ENCODE peak calls at places on chromosome X, in eight cellular contexts. Z is AG04450, P is fibroblast of lung, H is kidney, Q is SK-N-SH, V is heart left ventricle, S is neural progenitor cell, R is thyroid gland. U is an unnamed sample.
A peak's percentile ranks its signal among the peaks of the same experiment; 100 is the strongest.

GRCh38 chrX:19879742-19880378 is 7.5 kb downstream of the SH3KBP1 start:
- DNase-seq in Z (no peak), P (no peak), H (no peak), Q (no peak), V (no peak), S (no peak), R (no peak), U (no peak)

GRCh38 chrX:30975467-30975866 is 86.4 kb upstream of the TAB3 start:
- DNase-seq in Z (no peak), P (no peak), H (no peak), Q (no peak), V (no peak), S (no peak), R (no peak), U (no peak)

GRCh38 chrX:110402091-110402854 is 43.6 kb downstream of the RTL9 start:
- DNase-seq in Z (no peak), P (peak; percentile 69), H (no peak), Q (no peak), V (peak; percentile 22), S (no peak), R (no peak), U (no peak)

GRCh38 chrX:153925739-153926593 is at the start of gene ARHGAP4:
- DNase-seq in Z (no peak), P (no peak), H (peak; percentile 82), Q (no peak), V (no peak), S (peak; percentile 28), R (no peak), U (no peak)

GRCh38 chrX:115393271-115393670 is 103.8 kb downstream of the LUZP4 start:
- DNase-seq in Z (no peak), P (peak; percentile 21), H (no peak), Q (no peak), V (no peak), S (no peak), R (no peak), U (no peak)

GRCh38 chrX:129013574-129013973 is 509.7 kb downstream of the SMARCA1 start:
- DNase-seq in Z (no peak), P (no peak), H (no peak), Q (no peak), V (no peak), S (peak; percentile 24), R (no peak), U (no peak)

GRCh38 chrX:153966841-153967535 is 4.6 kb downstream of the HCFC1 start:
- DNase-seq in Z (no peak), P (no peak), H (peak; percentile 68), Q (no peak), V (no peak), S (no peak), R (no peak), U (no peak)

GRCh38 chrX:10014462-10015373 is 47.6 kb downstream of the CLDN34 start:
- DNase-seq in Z (peak; percentile 67), P (peak; percentile 90), H (peak; percentile 96), Q (peak; percentile 92), V (peak; percentile 91), S (peak; percentile 87), R (peak; percentile 88), U (peak; percentile 89)

GRCh38 chrX:39414290-39414847 is 613.1 kb downstream of the MID1IP1 start:
- DNase-seq in Z (no peak), P (no peak), H (no peak), Q (no peak), V (no peak), S (no peak), R (no peak), U (no peak)

GRCh38 chrX:133939655-133940054 is 45.7 kb downstream of the GPC3 start:
- DNase-seq in Z (no peak), P (no peak), H (no peak), Q (peak; percentile 4), V (no peak), S (no peak), R (no peak), U (no peak)

GRCh38 chrX:136259543-136259942 is 8.3 kb upstream of the MAP7D3 start:
- DNase-seq in Z (no peak), P (peak; percentile 54), H (no peak), Q (no peak), V (no peak), S (no peak), R (no peak), U (no peak)

GRCh38 chrX:41684940-41685339 is 3.8 kb upstream of the GPR34 start:
- DNase-seq in Z (no peak), P (no peak), H (no peak), Q (no peak), V (no peak), S (no peak), R (no peak), U (no peak)

GRCh38 chrX:58025979-58026378 is 115.7 kb upstream of the ZXDA start:
- DNase-seq in Z (no peak), P (peak; percentile 1), H (no peak), Q (peak; percentile 20), V (peak; percentile 15), S (peak; percentile 9), R (peak; percentile 3), U (no peak)

GRCh38 chrX:78747471-78747870 is at the start of gene LPAR4:
- DNase-seq in Z (no peak), P (peak; percentile 18), H (no peak), Q (no peak), V (no peak), S (peak; percentile 88), R (no peak), U (no peak)
- H3K27ac ChIP-seq in Z (no peak within 1 kb of the TSS), P (no peak within 1 kb of the TSS), H (no peak within 1 kb of the TSS), Q (no peak within 1 kb of the TSS), V (no peak within 1 kb of the TSS), S (peak within 1 kb of the TSS; percentile 87), R (no peak within 1 kb of the TSS), U (no peak within 1 kb of the TSS)

DNA sequence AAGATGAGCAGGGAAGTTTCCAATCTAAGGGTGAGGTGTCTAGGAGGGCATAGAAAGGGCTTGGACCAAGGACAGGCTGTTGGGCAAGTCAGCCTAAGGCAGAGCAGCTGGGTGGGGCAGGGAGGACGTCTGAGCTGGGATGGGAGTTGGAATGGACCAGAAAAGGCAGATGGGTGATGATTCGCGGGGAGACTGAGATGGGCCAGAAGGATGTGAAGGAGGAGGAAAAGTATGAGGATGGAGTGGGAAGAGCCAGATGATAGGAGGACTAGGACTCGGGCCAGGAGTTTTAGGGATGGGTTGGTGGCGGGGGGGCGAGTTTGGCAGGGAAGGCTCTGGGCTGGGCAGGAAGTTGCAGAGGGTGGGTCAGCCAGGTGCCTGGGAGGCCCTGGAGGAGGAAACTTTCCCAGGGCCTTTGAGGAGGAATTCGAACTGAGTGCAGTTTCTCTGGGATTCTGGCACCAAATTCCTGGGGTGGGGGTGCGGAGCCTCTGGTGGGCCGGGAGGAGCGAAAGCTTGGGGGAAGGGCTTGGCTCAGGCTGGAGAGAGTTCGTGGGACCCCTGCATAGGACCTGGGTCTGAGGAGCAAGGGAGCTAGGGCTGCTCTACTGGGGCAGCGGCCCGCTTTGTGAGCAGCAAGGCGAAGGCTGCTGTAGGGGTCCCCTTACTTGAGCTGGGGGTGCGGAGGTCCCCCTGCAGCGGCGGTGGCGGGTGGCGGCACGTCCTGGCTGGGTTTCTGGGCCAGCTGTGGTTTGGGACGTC is 8.7 kb upstream of the TIMP1 start:
- DNase-seq in Z (no peak), P (peak; percentile 69), H (peak; percentile 77), Q (no peak), V (peak; percentile 71), S (peak; percentile 84), R (no peak), U (no peak)
- H3K4me3 ChIP-seq in Z (peak overlapping the region; percentile 7), P (no peak overlapping the region), H (no peak overlapping the region), Q (no peak overlapping the region), V (peak overlapping the region; percentile 51), S (peak overlapping the region; percentile 50), R (no peak overlapping the region), U (peak overlapping the region; percentile 67)

GRCh38 chrX:13067842-13068241 is 23.4 kb upstream of the FAM9C start:
- DNase-seq in Z (no peak), P (no peak), H (no peak), Q (no peak), V (no peak), S (no peak), R (no peak), U (no peak)

GRCh38 chrX:13064599-13065143 is 20.3 kb upstream of the FAM9C start:
- DNase-seq in Z (no peak), P (peak; percentile 93), H (no peak), Q (no peak), V (no peak), S (no peak), R (no peak), U (no peak)

GRCh38 chrX:13069771-13070410 is 25.5 kb upstream of the FAM9C start:
- DNase-seq in Z (no peak), P (peak; percentile 56), H (no peak), Q (no peak), V (no peak), S (no peak), R (no peak), U (no peak)

GRCh38 chrX:13068651-13069050 is 24.2 kb upstream of the FAM9C start:
- DNase-seq in Z (no peak), P (no peak), H (no peak), Q (no peak), V (no peak), S (no peak), R (no peak), U (no peak)

GRCh38 chrX:13066391-13066790 is 22.0 kb upstream of the FAM9C start:
- DNase-seq in Z (no peak), P (no peak), H (no peak), Q (no peak), V (no peak), S (no peak), R (no peak), U (no peak)
- H3K27ac ChIP-seq in Z (no peak overlapping the region), P (no peak overlapping the region), H (no peak overlapping the region), Q (no peak overlapping the region), V (no peak overlapping the region), S (no peak overlapping the region), R (no peak overlapping the region), U (no peak overlapping the region)

GRCh38 chrX:37786666-37787337 is 6.9 kb downstream of the CYBB start:
- DNase-seq in Z (no peak), P (no peak), H (no peak), Q (no peak), V (no peak), S (no peak), R (no peak), U (no peak)

GRCh38 chrX:37781808-37782207 is 1.9 kb downstream of the CYBB start:
- DNase-seq in Z (no peak), P (no peak), H (no peak), Q (no peak), V (no peak), S (no peak), R (no peak), U (no peak)

GRCh38 chrX:37787353-37787869 is 7.6 kb downstream of the CYBB start:
- DNase-seq in Z (no peak), P (no peak), H (no peak), Q (no peak), V (no peak), S (no peak), R (no peak), U (no peak)

GRCh38 chrX:37783284-37783683 is 3.4 kb downstream of the CYBB start:
- DNase-seq in Z (no peak), P (no peak), H (no peak), Q (no peak), V (no peak), S (no peak), R (no peak), U (no peak)

DNA sequence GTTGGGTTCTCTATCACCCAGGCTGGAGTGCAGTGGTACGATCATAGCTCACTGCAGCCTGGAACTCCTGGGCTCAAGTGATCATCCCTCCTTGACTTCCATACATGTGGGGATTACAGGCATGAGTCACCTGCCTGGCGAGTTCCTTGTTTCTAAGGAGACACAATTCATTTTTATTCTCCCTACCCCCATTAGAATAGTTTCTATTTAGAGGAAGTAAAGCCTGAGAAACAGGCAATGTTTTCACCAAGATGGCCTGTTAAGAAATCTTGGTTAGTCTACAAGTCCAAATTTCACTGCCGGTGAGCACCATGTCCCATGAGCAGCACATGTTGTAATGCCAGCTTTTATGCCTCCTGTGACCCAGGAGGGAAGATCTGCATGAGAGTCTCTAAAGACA is 5.7 kb downstream of the CYBB start:
- DNase-seq in Z (no peak), P (no peak), H (no peak), Q (no peak), V (no peak), S (no peak), R (no peak), U (no peak)
- H3K4me3 ChIP-seq in Z (no peak overlapping the region), P (no peak overlapping the region), H (no peak overlapping the region), Q (no peak overlapping the region), V (no peak overlapping the region), S (no peak overlapping the region), R (no peak overlapping the region), U (no peak overlapping the region)

U was measured in coronary artery.